ENCODE peak calls at places on chromosomes 3 and 15, in six cellular contexts. J, K, Y, H, A and S are unnamed samples.

GRCh38 chr3:44439499-44440295 is 37.8 kb downstream of the ZNF445 start:
- DNase-seq in J (peak), K (no peak), Y (peak), H (no peak), A (no peak), S (peak)

GRCh38 chr3:52606373-52607085 is 70.1 kb downstream of the UQCC5 start:
- DNase-seq in J (peak), K (no peak), Y (no peak), H (peak), A (no peak), S (no peak)

GRCh38 chr3:134852132-134852531 is 57.1 kb downstream of the EPHB1 start:
- DNase-seq in J (no peak), K (no peak), Y (no peak), H (no peak), A (no peak), S (no peak)

GRCh38 chr3:69927571-69927970 is 72.0 kb upstream of the SAMMSON start:
- DNase-seq in J (no peak), K (no peak), Y (no peak), H (no peak), A (no peak), S (no peak)

GRCh38 chr3:162632672-162633071 is 1136.1 kb downstream of the OTOL1 start:
- DNase-seq in J (no peak), K (no peak), Y (no peak), H (no peak), A (no peak), S (no peak)

GRCh38 chr3:129119365-129120100 is 2.1 kb downstream of the RAB43 start:
- DNase-seq in J (peak), K (no peak), Y (no peak), H (no peak), A (no peak), S (no peak)

GRCh38 chr3:150238995-150239612 is 169.0 kb upstream of the TSC22D2 start:
- DNase-seq in J (no peak), K (no peak), Y (no peak), H (peak), A (peak), S (no peak)

GRCh38 chr3:24751020-24751419 is 256.4 kb upstream of the THRB start:
- DNase-seq in J (no peak), K (no peak), Y (no peak), H (no peak), A (no peak), S (no peak)

GRCh38 chr3:27728195-27729087 is 6.3 kb upstream of the EOMES start:
- DNase-seq in J (no peak), K (no peak), Y (no peak), H (no peak), A (peak), S (no peak)

GRCh38 chr15:68403161-68403941 is 28.6 kb downstream of the ITGA11 start:
- DNase-seq in J (no peak), K (no peak), Y (peak), H (no peak), A (no peak), S (no peak)

GRCh38 chr3:14157951-14158350 is 20.4 kb downstream of the XPC start:
- DNase-seq in J (no peak), K (no peak), Y (no peak), H (no peak), A (no peak), S (no peak)

GRCh38 chr3:104178695-104179094 is 1188.0 kb upstream of the ALCAM start:
- DNase-seq in J (no peak), K (no peak), Y (no peak), H (no peak), A (no peak), S (no peak)

GRCh38 chr3:127709320-127710060 is 36.7 kb downstream of the ABTB1 start:
- DNase-seq in J (no peak), K (no peak), Y (no peak), H (no peak), A (no peak), S (no peak)

GRCh38 chr15:79265987-79266579 is 16.4 kb upstream of the ANKRD34C start:
- DNase-seq in J (no peak), K (no peak), Y (no peak), H (no peak), A (no peak), S (no peak)

GRCh38 chr3:10357095-10357494 is 36.2 kb upstream of the SEC13 start:
- DNase-seq in J (no peak), K (no peak), Y (no peak), H (no peak), A (no peak), S (no peak)

DNA sequence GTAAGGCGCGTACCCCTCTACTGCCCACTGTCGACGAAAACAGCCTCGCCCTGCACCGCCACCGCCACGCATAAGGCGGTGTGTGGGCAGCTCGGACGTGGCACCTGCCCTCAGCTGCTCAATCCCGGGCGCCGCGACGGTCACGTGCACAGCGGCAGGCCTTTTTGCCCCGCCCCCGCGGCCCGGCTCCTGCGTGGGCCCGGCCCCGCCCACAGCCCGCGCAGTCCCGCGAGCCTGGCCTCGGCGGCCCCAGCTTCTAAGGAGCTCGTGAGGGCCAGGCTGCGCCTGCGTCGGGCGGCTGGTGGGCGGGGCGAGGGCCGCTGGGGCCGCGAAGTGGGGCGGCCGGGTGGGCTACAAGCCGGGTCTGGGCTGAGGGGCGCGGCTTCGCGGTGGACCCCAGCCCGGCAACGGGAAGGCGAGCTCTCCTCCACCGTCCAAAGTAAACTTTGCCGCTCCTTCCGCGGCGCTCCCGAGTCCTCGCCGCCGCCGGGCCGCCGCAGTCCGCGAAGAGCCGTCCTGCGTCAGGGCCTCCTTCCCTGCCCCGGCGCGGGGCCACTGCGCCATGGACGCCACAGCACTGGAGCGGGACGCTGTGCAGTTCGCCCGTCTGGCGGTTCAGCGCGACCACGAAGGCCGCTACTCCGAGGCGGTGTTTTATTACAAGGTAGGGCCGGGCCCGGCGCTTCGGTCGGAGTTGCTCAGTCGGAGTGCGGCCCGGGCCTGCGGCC is at the start of gene CAPN7:
- DNase-seq in J (peak), K (peak), Y (peak), H (peak), A (peak), S (peak)
- H3K27ac ChIP-seq in J (peak), K (peak), Y (peak), H (peak), A (no peak), S (peak)

DNA sequence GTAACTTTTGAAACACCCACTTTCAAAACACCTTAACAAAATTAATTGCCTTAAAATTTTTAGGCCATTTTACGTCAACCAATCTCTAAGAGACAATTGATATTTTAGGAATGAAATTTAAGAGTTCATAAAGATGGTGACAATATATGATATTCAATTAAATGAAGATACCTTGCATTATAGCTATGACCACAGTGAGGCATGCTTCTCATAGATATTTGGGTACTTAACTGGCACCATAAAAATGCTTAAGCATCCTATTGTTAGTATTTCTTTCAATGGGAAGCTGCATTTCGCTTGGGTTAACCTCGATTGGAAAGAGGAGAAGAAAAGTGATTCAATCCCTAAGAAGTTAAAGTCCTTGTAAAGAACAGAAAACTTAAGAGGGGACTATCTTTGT is 209.0 kb downstream of the GAP43 start:
- DNase-seq in J (no peak), K (no peak), Y (no peak), H (no peak), A (no peak), S (no peak)
- TF ChIP-seq CTCF in J (no peak), K (no peak), Y (no peak), H (no peak), A (no peak), S (no peak)

GRCh38 chr3:23209103-23209502 is 6.0 kb downstream of the UBE2E2 start:
- DNase-seq in J (no peak), K (no peak), Y (no peak), H (no peak), A (no peak), S (no peak)
- H3K4me3 ChIP-seq in J (no peak), K (no peak), Y (no peak), H (no peak), A (no peak), S (no peak)

GRCh38 chr3:12996181-12996506 is 77.1 kb downstream of the IQSEC1 start:
- DNase-seq in J (no peak), K (no peak), Y (no peak), H (no peak), A (no peak), S (no peak)
- H3K27ac ChIP-seq in J (no peak), K (no peak), Y (no peak), H (no peak), A (no peak), S (no peak)

GRCh38 chr15:69955240-69955894 is 142.3 kb downstream of the TLE3 start:
- DNase-seq in J (no peak), K (no peak), Y (no peak), H (no peak), A (no peak), S (no peak)
- TF ChIP-seq CTCF in J (no peak), K (no peak), Y (no peak), H (no peak), A (peak), S (no peak)

DNA sequence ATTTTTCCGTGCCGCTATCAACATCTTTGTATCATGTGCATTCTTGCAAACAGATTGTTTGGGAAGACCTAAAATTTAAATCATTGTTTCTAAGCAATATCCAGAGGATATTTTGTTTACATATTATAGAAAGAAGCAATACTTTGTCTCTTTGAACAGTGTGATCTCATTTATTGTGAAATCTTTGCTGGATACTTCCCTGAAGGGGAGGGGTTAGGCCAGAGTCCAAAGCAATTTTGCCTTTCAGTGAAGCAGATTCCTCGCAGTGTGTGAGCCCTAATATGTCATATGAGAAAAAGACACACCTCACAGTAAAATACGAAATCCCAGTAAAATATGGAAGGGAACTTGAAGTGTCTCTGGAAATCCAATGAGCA is 158.7 kb upstream of the SLCO3A1 start:
- DNase-seq in J (no peak), K (peak), Y (peak), H (no peak), A (no peak), S (no peak)
- H3K4me3 ChIP-seq in J (no peak), K (peak), Y (peak), H (no peak), A (no peak), S (peak)

DNA sequence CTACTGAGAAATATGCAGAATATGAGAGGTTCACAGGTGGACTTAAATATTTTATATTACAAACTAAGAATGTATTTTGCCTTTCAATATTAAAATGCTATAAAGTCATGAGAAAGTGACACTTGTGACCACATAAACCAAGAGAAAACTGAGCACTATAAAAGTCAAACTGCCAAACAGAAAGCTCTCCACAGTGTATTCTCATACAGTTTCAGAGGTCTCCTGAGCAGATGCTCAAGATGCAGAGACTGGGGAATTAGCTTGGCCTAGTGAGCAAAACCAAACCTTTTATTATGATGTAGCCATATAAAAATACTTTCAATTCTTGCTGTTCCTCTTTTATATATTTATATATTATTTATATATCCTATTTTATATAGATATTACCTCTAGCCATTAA is 227.8 kb downstream of the TBC1D5 start:
- DNase-seq in J (no peak), K (no peak), Y (no peak), H (no peak), A (no peak), S (no peak)
- H3K27ac ChIP-seq in J (no peak), K (no peak), Y (no peak), H (no peak), A (no peak), S (no peak)